ENCODE peak calls at places on chromosomes 11 and 22, in six cellular contexts. One of them, this sample, is unnamed.

GRCh38 chr11:12704049-12704448 is 29.8 kb downstream of the TEAD1 start:
- DNase-seq in stimulated activated CD8-positive, alpha-beta memory T cell treated with anti-CD3 and anti-CD28 coated beads, Interleukin-4, amount 100 ng/mL, for 24 hours: no peak
- DNase-seq in T follicular helper cell: no peak
- DNase-seq in KBM-7: no peak
- DNase-seq in stimulated activated CD4-positive, alpha-beta T cell treated with anti-CD3 and anti-CD28 coated beads, Interleukin-15, amount 100 ng/mL, for 24 hours: no peak
- DNase-seq in iPS DF 19.7: no peak
- DNase-seq in this sample: no peak

GRCh38 chr11:132395434-132395833 is 1025.0 kb downstream of the NTM start:
- DNase-seq in T follicular helper cell: no peak
- DNase-seq in stimulated activated CD4-positive, alpha-beta T cell treated with anti-CD3 and anti-CD28 coated beads, Interleukin-15, amount 100 ng/mL, for 24 hours: no peak
- DNase-seq in KBM-7: no peak
- DNase-seq in iPS DF 19.7: no peak
- DNase-seq in stimulated activated CD8-positive, alpha-beta memory T cell treated with anti-CD3 and anti-CD28 coated beads, Interleukin-4, amount 100 ng/mL, for 24 hours: no peak
- DNase-seq in this sample: no peak

GRCh38 chr11:65246506-65246905 is 15.3 kb upstream of the POLA2 start:
- DNase-seq in iPS DF 19.7: no peak
- DNase-seq in stimulated activated CD4-positive, alpha-beta T cell treated with anti-CD3 and anti-CD28 coated beads, Interleukin-15, amount 100 ng/mL, for 24 hours: no peak
- DNase-seq in KBM-7: no peak
- DNase-seq in T follicular helper cell: no peak
- DNase-seq in stimulated activated CD8-positive, alpha-beta memory T cell treated with anti-CD3 and anti-CD28 coated beads, Interleukin-4, amount 100 ng/mL, for 24 hours: no peak
- DNase-seq in this sample: no peak

GRCh38 chr22:46267431-46268279 is at the start of gene TTC38:
- DNase-seq in stimulated activated CD4-positive, alpha-beta T cell treated with anti-CD3 and anti-CD28 coated beads, Interleukin-15, amount 100 ng/mL, for 24 hours: peak; percentile 58
- DNase-seq in iPS DF 19.7: no peak
- DNase-seq in KBM-7: peak; percentile 67
- DNase-seq in stimulated activated CD8-positive, alpha-beta memory T cell treated with anti-CD3 and anti-CD28 coated beads, Interleukin-4, amount 100 ng/mL, for 24 hours: peak; percentile 38
- DNase-seq in T follicular helper cell: peak; percentile 31
- DNase-seq in this sample: peak; percentile 34

GRCh38 chr22:39348909-39349505 is 784 bp upstream of the SYNGR1 start:
- DNase-seq in iPS DF 19.7: no peak
- DNase-seq in T follicular helper cell: no peak
- DNase-seq in stimulated activated CD8-positive, alpha-beta memory T cell treated with anti-CD3 and anti-CD28 coated beads, Interleukin-4, amount 100 ng/mL, for 24 hours: no peak
- DNase-seq in stimulated activated CD4-positive, alpha-beta T cell treated with anti-CD3 and anti-CD28 coated beads, Interleukin-15, amount 100 ng/mL, for 24 hours: no peak
- DNase-seq in KBM-7: peak; percentile 69
- DNase-seq in this sample: no peak

GRCh38 chr11:1560011-1560579 is 12.0 kb downstream of the DUSP8 start:
- DNase-seq in stimulated activated CD8-positive, alpha-beta memory T cell treated with anti-CD3 and anti-CD28 coated beads, Interleukin-4, amount 100 ng/mL, for 24 hours: no peak
- DNase-seq in iPS DF 19.7: no peak
- DNase-seq in KBM-7: no peak
- DNase-seq in stimulated activated CD4-positive, alpha-beta T cell treated with anti-CD3 and anti-CD28 coated beads, Interleukin-15, amount 100 ng/mL, for 24 hours: no peak
- DNase-seq in T follicular helper cell: no peak
- DNase-seq in this sample: no peak

GRCh38 chr22:21766933-21767462 is 31.4 kb upstream of the YPEL1 start:
- DNase-seq in iPS DF 19.7: no peak
- DNase-seq in stimulated activated CD8-positive, alpha-beta memory T cell treated with anti-CD3 and anti-CD28 coated beads, Interleukin-4, amount 100 ng/mL, for 24 hours: peak; percentile 52
- DNase-seq in T follicular helper cell: peak; percentile 4
- DNase-seq in KBM-7: no peak
- DNase-seq in stimulated activated CD4-positive, alpha-beta T cell treated with anti-CD3 and anti-CD28 coated beads, Interleukin-15, amount 100 ng/mL, for 24 hours: peak; percentile 74
- DNase-seq in this sample: no peak

GRCh38 chr11:122268601-122269130 is 152.7 kb upstream of the BLID start:
- DNase-seq in stimulated activated CD4-positive, alpha-beta T cell treated with anti-CD3 and anti-CD28 coated beads, Interleukin-15, amount 100 ng/mL, for 24 hours: no peak
- DNase-seq in T follicular helper cell: no peak
- DNase-seq in iPS DF 19.7: no peak
- DNase-seq in KBM-7: no peak
- DNase-seq in stimulated activated CD8-positive, alpha-beta memory T cell treated with anti-CD3 and anti-CD28 coated beads, Interleukin-4, amount 100 ng/mL, for 24 hours: no peak
- DNase-seq in this sample: no peak

GRCh38 chr22:32341122-32341740 is 16.4 kb upstream of the RFPL3 start:
- DNase-seq in stimulated activated CD8-positive, alpha-beta memory T cell treated with anti-CD3 and anti-CD28 coated beads, Interleukin-4, amount 100 ng/mL, for 24 hours: no peak
- DNase-seq in iPS DF 19.7: no peak
- DNase-seq in KBM-7: no peak
- DNase-seq in T follicular helper cell: no peak
- DNase-seq in stimulated activated CD4-positive, alpha-beta T cell treated with anti-CD3 and anti-CD28 coated beads, Interleukin-15, amount 100 ng/mL, for 24 hours: no peak
- DNase-seq in this sample: no peak

GRCh38 chr11:16936643-16937042 is 77.6 kb downstream of the PLEKHA7 start:
- DNase-seq in stimulated activated CD8-positive, alpha-beta memory T cell treated with anti-CD3 and anti-CD28 coated beads, Interleukin-4, amount 100 ng/mL, for 24 hours: no peak
- DNase-seq in KBM-7: no peak
- DNase-seq in iPS DF 19.7: no peak
- DNase-seq in stimulated activated CD4-positive, alpha-beta T cell treated with anti-CD3 and anti-CD28 coated beads, Interleukin-15, amount 100 ng/mL, for 24 hours: no peak
- DNase-seq in T follicular helper cell: no peak
- DNase-seq in this sample: no peak

GRCh38 chr11:123166095-123166559 is 28.9 kb downstream of the CLMP start:
- DNase-seq in T follicular helper cell: no peak
- DNase-seq in KBM-7: peak; percentile 1
- DNase-seq in iPS DF 19.7: peak; percentile 57
- DNase-seq in stimulated activated CD8-positive, alpha-beta memory T cell treated with anti-CD3 and anti-CD28 coated beads, Interleukin-4, amount 100 ng/mL, for 24 hours: no peak
- DNase-seq in stimulated activated CD4-positive, alpha-beta T cell treated with anti-CD3 and anti-CD28 coated beads, Interleukin-15, amount 100 ng/mL, for 24 hours: peak; percentile 40
- DNase-seq in this sample: no peak

GRCh38 chr11:128624269-128625170 is 37.2 kb upstream of the ETS1 start:
- DNase-seq in stimulated activated CD8-positive, alpha-beta memory T cell treated with anti-CD3 and anti-CD28 coated beads, Interleukin-4, amount 100 ng/mL, for 24 hours: peak; percentile 39
- DNase-seq in T follicular helper cell: peak; percentile 47
- DNase-seq in KBM-7: peak; percentile 39
- DNase-seq in stimulated activated CD4-positive, alpha-beta T cell treated with anti-CD3 and anti-CD28 coated beads, Interleukin-15, amount 100 ng/mL, for 24 hours: peak; percentile 60
- DNase-seq in iPS DF 19.7: no peak
- DNase-seq in this sample: peak; percentile 92

GRCh38 chr22:48646216-48646925 is 1181.3 kb downstream of the BRD1 start:
- DNase-seq in T follicular helper cell: no peak
- DNase-seq in iPS DF 19.7: no peak
- DNase-seq in stimulated activated CD4-positive, alpha-beta T cell treated with anti-CD3 and anti-CD28 coated beads, Interleukin-15, amount 100 ng/mL, for 24 hours: no peak
- DNase-seq in stimulated activated CD8-positive, alpha-beta memory T cell treated with anti-CD3 and anti-CD28 coated beads, Interleukin-4, amount 100 ng/mL, for 24 hours: no peak
- DNase-seq in KBM-7: no peak
- DNase-seq in this sample: no peak

GRCh38 chr22:19545935-19546207 is 21.7 kb upstream of the CLDN5 start:
- DNase-seq in stimulated activated CD4-positive, alpha-beta T cell treated with anti-CD3 and anti-CD28 coated beads, Interleukin-15, amount 100 ng/mL, for 24 hours: no peak
- DNase-seq in iPS DF 19.7: no peak
- DNase-seq in T follicular helper cell: no peak
- DNase-seq in stimulated activated CD8-positive, alpha-beta memory T cell treated with anti-CD3 and anti-CD28 coated beads, Interleukin-4, amount 100 ng/mL, for 24 hours: no peak
- DNase-seq in KBM-7: no peak
- DNase-seq in this sample: no peak

GRCh38 chr22:46009730-46010129 is 32.8 kb upstream of the WNT7B start:
- DNase-seq in KBM-7: no peak
- DNase-seq in stimulated activated CD4-positive, alpha-beta T cell treated with anti-CD3 and anti-CD28 coated beads, Interleukin-15, amount 100 ng/mL, for 24 hours: no peak
- DNase-seq in T follicular helper cell: no peak
- DNase-seq in stimulated activated CD8-positive, alpha-beta memory T cell treated with anti-CD3 and anti-CD28 coated beads, Interleukin-4, amount 100 ng/mL, for 24 hours: no peak
- DNase-seq in iPS DF 19.7: no peak
- DNase-seq in this sample: no peak

GRCh38 chr11:113356203-113356602 is 31.4 kb upstream of the ANKK1 start:
- DNase-seq in stimulated activated CD4-positive, alpha-beta T cell treated with anti-CD3 and anti-CD28 coated beads, Interleukin-15, amount 100 ng/mL, for 24 hours: no peak
- DNase-seq in KBM-7: no peak
- DNase-seq in iPS DF 19.7: no peak
- DNase-seq in stimulated activated CD8-positive, alpha-beta memory T cell treated with anti-CD3 and anti-CD28 coated beads, Interleukin-4, amount 100 ng/mL, for 24 hours: no peak
- DNase-seq in T follicular helper cell: no peak
- DNase-seq in this sample: no peak

GRCh38 chr11:72326151-72326842 is 82.3 kb upstream of the PHOX2A start:
- DNase-seq in iPS DF 19.7: no peak
- DNase-seq in stimulated activated CD4-positive, alpha-beta T cell treated with anti-CD3 and anti-CD28 coated beads, Interleukin-15, amount 100 ng/mL, for 24 hours: peak; percentile 58
- DNase-seq in KBM-7: no peak
- DNase-seq in stimulated activated CD8-positive, alpha-beta memory T cell treated with anti-CD3 and anti-CD28 coated beads, Interleukin-4, amount 100 ng/mL, for 24 hours: peak; percentile 11
- DNase-seq in T follicular helper cell: no peak
- DNase-seq in this sample: no peak

GRCh38 chr11:64472593-64473455 is 113.9 kb downstream of the RPS6KA4 start:
- DNase-seq in stimulated activated CD8-positive, alpha-beta memory T cell treated with anti-CD3 and anti-CD28 coated beads, Interleukin-4, amount 100 ng/mL, for 24 hours: no peak
- DNase-seq in stimulated activated CD4-positive, alpha-beta T cell treated with anti-CD3 and anti-CD28 coated beads, Interleukin-15, amount 100 ng/mL, for 24 hours: no peak
- DNase-seq in iPS DF 19.7: no peak
- DNase-seq in T follicular helper cell: no peak
- DNase-seq in KBM-7: no peak
- DNase-seq in this sample: no peak

GRCh38 chr22:43136255-43136654 is 6.9 kb downstream of the MCAT start:
- DNase-seq in stimulated activated CD4-positive, alpha-beta T cell treated with anti-CD3 and anti-CD28 coated beads, Interleukin-15, amount 100 ng/mL, for 24 hours: peak; percentile 49
- DNase-seq in iPS DF 19.7: no peak
- DNase-seq in stimulated activated CD8-positive, alpha-beta memory T cell treated with anti-CD3 and anti-CD28 coated beads, Interleukin-4, amount 100 ng/mL, for 24 hours: peak; percentile 34
- DNase-seq in KBM-7: peak; percentile 69
- DNase-seq in T follicular helper cell: no peak
- DNase-seq in this sample: peak; percentile 13

GRCh38 chr11:58616594-58616993 is 5.9 kb upstream of the CNTF start:
- DNase-seq in stimulated activated CD8-positive, alpha-beta memory T cell treated with anti-CD3 and anti-CD28 coated beads, Interleukin-4, amount 100 ng/mL, for 24 hours: no peak
- DNase-seq in stimulated activated CD4-positive, alpha-beta T cell treated with anti-CD3 and anti-CD28 coated beads, Interleukin-15, amount 100 ng/mL, for 24 hours: no peak
- DNase-seq in iPS DF 19.7: no peak
- DNase-seq in KBM-7: no peak
- DNase-seq in T follicular helper cell: no peak
- DNase-seq in this sample: no peak

GRCh38 chr22:36510966-36511881 is 4.4 kb upstream of the FOXRED2 start:
- DNase-seq in KBM-7: peak; percentile 72
- DNase-seq in T follicular helper cell: peak; percentile 12
- DNase-seq in stimulated activated CD4-positive, alpha-beta T cell treated with anti-CD3 and anti-CD28 coated beads, Interleukin-15, amount 100 ng/mL, for 24 hours: peak; percentile 44
- DNase-seq in iPS DF 19.7: no peak
- DNase-seq in stimulated activated CD8-positive, alpha-beta memory T cell treated with anti-CD3 and anti-CD28 coated beads, Interleukin-4, amount 100 ng/mL, for 24 hours: no peak
- DNase-seq in this sample: no peak

GRCh38 chr11:120182790-120183491 is 27.9 kb upstream of the OAF start:
- DNase-seq in stimulated activated CD4-positive, alpha-beta T cell treated with anti-CD3 and anti-CD28 coated beads, Interleukin-15, amount 100 ng/mL, for 24 hours: no peak
- DNase-seq in T follicular helper cell: no peak
- DNase-seq in stimulated activated CD8-positive, alpha-beta memory T cell treated with anti-CD3 and anti-CD28 coated beads, Interleukin-4, amount 100 ng/mL, for 24 hours: no peak
- DNase-seq in iPS DF 19.7: no peak
- DNase-seq in KBM-7: peak; percentile 19
- DNase-seq in this sample: no peak

GRCh38 chr11:6746086-6746618 is 25.6 kb downstream of the OR2AG2 start:
- DNase-seq in stimulated activated CD8-positive, alpha-beta memory T cell treated with anti-CD3 and anti-CD28 coated beads, Interleukin-4, amount 100 ng/mL, for 24 hours: no peak
- DNase-seq in stimulated activated CD4-positive, alpha-beta T cell treated with anti-CD3 and anti-CD28 coated beads, Interleukin-15, amount 100 ng/mL, for 24 hours: peak; percentile 41
- DNase-seq in KBM-7: peak; percentile 39
- DNase-seq in iPS DF 19.7: no peak
- DNase-seq in T follicular helper cell: peak; percentile 9
- DNase-seq in this sample: no peak

GRCh38 chr11:119065369-119065768 is 2.2 kb upstream of the VPS11 start:
- DNase-seq in KBM-7: peak; percentile 67
- DNase-seq in stimulated activated CD4-positive, alpha-beta T cell treated with anti-CD3 and anti-CD28 coated beads, Interleukin-15, amount 100 ng/mL, for 24 hours: peak; percentile 52
- DNase-seq in T follicular helper cell: peak; percentile 21
- DNase-seq in iPS DF 19.7: no peak
- DNase-seq in stimulated activated CD8-positive, alpha-beta memory T cell treated with anti-CD3 and anti-CD28 coated beads, Interleukin-4, amount 100 ng/mL, for 24 hours: peak; percentile 6
- DNase-seq in this sample: no peak

GRCh38 chr11:19676508-19677379 is 35.9 kb upstream of the NAV2 start:
- DNase-seq in stimulated activated CD8-positive, alpha-beta memory T cell treated with anti-CD3 and anti-CD28 coated beads, Interleukin-4, amount 100 ng/mL, for 24 hours: no peak
- DNase-seq in T follicular helper cell: no peak
- DNase-seq in stimulated activated CD4-positive, alpha-beta T cell treated with anti-CD3 and anti-CD28 coated beads, Interleukin-15, amount 100 ng/mL, for 24 hours: no peak
- DNase-seq in iPS DF 19.7: no peak
- DNase-seq in KBM-7: no peak
- DNase-seq in this sample: no peak

GRCh38 chr11:47967577-47968230 is 12.7 kb upstream of the PTPRJ start:
- DNase-seq in stimulated activated CD4-positive, alpha-beta T cell treated with anti-CD3 and anti-CD28 coated beads, Interleukin-15, amount 100 ng/mL, for 24 hours: no peak
- DNase-seq in KBM-7: no peak
- DNase-seq in T follicular helper cell: no peak
- DNase-seq in stimulated activated CD8-positive, alpha-beta memory T cell treated with anti-CD3 and anti-CD28 coated beads, Interleukin-4, amount 100 ng/mL, for 24 hours: no peak
- DNase-seq in iPS DF 19.7: no peak
- DNase-seq in this sample: no peak

GRCh38 chr11:67277231-67277961 is 11.1 kb downstream of the GRK2 start:
- DNase-seq in T follicular helper cell: peak; percentile 87
- DNase-seq in stimulated activated CD8-positive, alpha-beta memory T cell treated with anti-CD3 and anti-CD28 coated beads, Interleukin-4, amount 100 ng/mL, for 24 hours: peak; percentile 82
- DNase-seq in KBM-7: peak; percentile 100
- DNase-seq in iPS DF 19.7: peak; percentile 50
- DNase-seq in stimulated activated CD4-positive, alpha-beta T cell treated with anti-CD3 and anti-CD28 coated beads, Interleukin-15, amount 100 ng/mL, for 24 hours: peak; percentile 94
- DNase-seq in this sample: peak; percentile 78

GRCh38 chr11:61095022-61095421 is 7.3 kb upstream of the CD5 start:
- DNase-seq in stimulated activated CD8-positive, alpha-beta memory T cell treated with anti-CD3 and anti-CD28 coated beads, Interleukin-4, amount 100 ng/mL, for 24 hours: no peak
- DNase-seq in stimulated activated CD4-positive, alpha-beta T cell treated with anti-CD3 and anti-CD28 coated beads, Interleukin-15, amount 100 ng/mL, for 24 hours: no peak
- DNase-seq in iPS DF 19.7: no peak
- DNase-seq in T follicular helper cell: no peak
- DNase-seq in KBM-7: peak; percentile 76
- DNase-seq in this sample: no peak

GRCh38 chr11:84136926-84137325 is 850.8 kb upstream of the CCDC90B start:
- DNase-seq in stimulated activated CD4-positive, alpha-beta T cell treated with anti-CD3 and anti-CD28 coated beads, Interleukin-15, amount 100 ng/mL, for 24 hours: no peak
- DNase-seq in iPS DF 19.7: no peak
- DNase-seq in T follicular helper cell: no peak
- DNase-seq in stimulated activated CD8-positive, alpha-beta memory T cell treated with anti-CD3 and anti-CD28 coated beads, Interleukin-4, amount 100 ng/mL, for 24 hours: no peak
- DNase-seq in KBM-7: no peak
- DNase-seq in this sample: no peak

GRCh38 chr11:76598426-76598839 is 72.1 kb downstream of the LRRC32 start:
- DNase-seq in stimulated activated CD4-positive, alpha-beta T cell treated with anti-CD3 and anti-CD28 coated beads, Interleukin-15, amount 100 ng/mL, for 24 hours: peak; percentile 30
- DNase-seq in KBM-7: peak; percentile 60
- DNase-seq in iPS DF 19.7: no peak
- DNase-seq in stimulated activated CD8-positive, alpha-beta memory T cell treated with anti-CD3 and anti-CD28 coated beads, Interleukin-4, amount 100 ng/mL, for 24 hours: no peak
- DNase-seq in T follicular helper cell: no peak
- DNase-seq in this sample: peak; percentile 55

GRCh38 chr11:68584097-68584496 is 100.2 kb upstream of the GAL start:
- DNase-seq in T follicular helper cell: peak; percentile 27
- DNase-seq in KBM-7: peak; percentile 73
- DNase-seq in iPS DF 19.7: peak; percentile 50
- DNase-seq in stimulated activated CD4-positive, alpha-beta T cell treated with anti-CD3 and anti-CD28 coated beads, Interleukin-15, amount 100 ng/mL, for 24 hours: peak; percentile 70
- DNase-seq in stimulated activated CD8-positive, alpha-beta memory T cell treated with anti-CD3 and anti-CD28 coated beads, Interleukin-4, amount 100 ng/mL, for 24 hours: peak; percentile 36
- DNase-seq in this sample: peak; percentile 40

GRCh38 chr22:46433318-46433717 is 97.8 kb downstream of the TRMU start:
- DNase-seq in T follicular helper cell: no peak
- DNase-seq in KBM-7: peak; percentile 4
- DNase-seq in stimulated activated CD4-positive, alpha-beta T cell treated with anti-CD3 and anti-CD28 coated beads, Interleukin-15, amount 100 ng/mL, for 24 hours: no peak
- DNase-seq in stimulated activated CD8-positive, alpha-beta memory T cell treated with anti-CD3 and anti-CD28 coated beads, Interleukin-4, amount 100 ng/mL, for 24 hours: no peak
- DNase-seq in iPS DF 19.7: no peak
- DNase-seq in this sample: no peak

This sample was measured in T-helper 2 cell.